ENCODE peak calls at places on chromosomes 3 and 15, in ten cellular contexts. B is naive thymus-derived CD4-positive, alpha-beta T cell; Z is IMR-90; T is astrocyte; E is lower lobe of right lung; P is Panc1; G is left ventricle myocardium inferior; O is heart right ventricle; F is tibial artery; S is neuronal stem cell. R is an unnamed sample. For H3K9me3 and H3K4me1, the result is how much of the 10 kb centered on the place peaks cover.

GRCh38 chr3:61411009-61411662 is 150.2 kb upstream of the PTPRG start:
- DNase-seq in B (no peak), Z (no peak), T (no peak), E (no peak), P (no peak), G (no peak), O (no peak), F (no peak), S (no peak), R (no peak)

GRCh38 chr3:197421021-197421420 is 122.6 kb upstream of the DLG1 start:
- DNase-seq in B (no peak), Z (no peak), T (no peak), E (no peak), P (no peak), G (no peak), O (no peak), F (no peak), S (no peak), R (no peak)

GRCh38 chr3:71397046-71397445 is 186.5 kb downstream of the FOXP1 start:
- DNase-seq in B (no peak), Z (peak), T (no peak), E (no peak), P (peak), G (no peak), O (no peak), F (no peak), S (no peak), R (no peak)

GRCh38 chr3:10474439-10474723 is 31.0 kb downstream of the ATP2B2 start:
- DNase-seq in B (no peak), Z (no peak), T (no peak), E (no peak), P (no peak), G (no peak), O (no peak), F (no peak), S (no peak), R (no peak)

GRCh38 chr15:78082743-78083110 is 5.2 kb upstream of the TBC1D2B start:
- DNase-seq in B (no peak), Z (no peak), T (no peak), E (no peak), P (no peak), G (no peak), O (no peak), F (no peak), S (no peak), R (no peak)

GRCh38 chr15:64836023-64836536 is 5.6 kb upstream of the PLEKHO2 start:
- DNase-seq in B (no peak), Z (no peak), T (no peak), E (no peak), P (no peak), G (no peak), O (no peak), F (no peak), S (no peak), R (no peak)

GRCh38 chr15:66679657-66680108 is 22.4 kb upstream of the SMAD6 start:
- DNase-seq in B (no peak), Z (peak), T (no peak), E (no peak), P (no peak), G (peak), O (peak), F (no peak), S (no peak), R (no peak)

GRCh38 chr3:30043156-30043555 is 563.2 kb upstream of the TGFBR2 start:
- DNase-seq in B (no peak), Z (no peak), T (no peak), E (no peak), P (no peak), G (no peak), O (no peak), F (no peak), S (no peak), R (no peak)

GRCh38 chr3:72411843-72412242 is 436.4 kb downstream of the SHQ1 start:
- DNase-seq in B (no peak), Z (no peak), T (no peak), E (no peak), P (no peak), G (no peak), O (no peak), F (no peak), S (no peak), R (no peak)

GRCh38 chr3:58006661-58007060 is 1.6 kb upstream of the FLNB start:
- DNase-seq in B (no peak), Z (no peak), T (no peak), E (no peak), P (no peak), G (no peak), O (no peak), F (no peak), S (no peak), R (no peak)

GRCh38 chr3:38283810-38284775 is 2.0 kb downstream of the SLC22A14 start:
- DNase-seq in B (no peak), Z (peak), T (peak), E (no peak), P (no peak), G (no peak), O (no peak), F (no peak), S (no peak), R (no peak)

GRCh38 chr3:128745742-128746141 is 19.8 kb downstream of the RAB7A start:
- DNase-seq in B (no peak), Z (no peak), T (no peak), E (no peak), P (no peak), G (no peak), O (no peak), F (no peak), S (no peak), R (no peak)
- H3K9me3 ChIP-seq in B (under half), Z (under half), T (under half), E (under half), P (under half), G (under half), O (under half), F (under half), S (under half), R (under half)

GRCh38 chr3:114958930-114959329 is 188.2 kb downstream of the ZBTB20 start:
- DNase-seq in B (no peak), Z (no peak), T (no peak), E (no peak), P (no peak), G (no peak), O (no peak), F (no peak), S (no peak), R (no peak)
- H3K27ac ChIP-seq in B (no peak), Z (no peak), T (no peak), E (no peak), P (no peak), G (no peak), O (no peak), F (no peak), S (no peak), R (no peak)

GRCh38 chr3:188279696-188280398 is 125.9 kb downstream of the LPP start:
- DNase-seq in B (no peak), Z (peak), T (peak), E (no peak), P (no peak), G (no peak), O (no peak), F (no peak), S (no peak), R (no peak)
- H3K4me1 ChIP-seq in B (under half), Z (under half), T (under half), E (under half), P (under half), G (half or more), O (half or more), F (half or more), S (under half), R (under half)

GRCh38 chr3:8080464-8080863 is 421.2 kb upstream of the LMCD1 start:
- DNase-seq in B (no peak), Z (no peak), T (no peak), E (no peak), P (no peak), G (no peak), O (no peak), F (no peak), S (no peak), R (no peak)

DNA sequence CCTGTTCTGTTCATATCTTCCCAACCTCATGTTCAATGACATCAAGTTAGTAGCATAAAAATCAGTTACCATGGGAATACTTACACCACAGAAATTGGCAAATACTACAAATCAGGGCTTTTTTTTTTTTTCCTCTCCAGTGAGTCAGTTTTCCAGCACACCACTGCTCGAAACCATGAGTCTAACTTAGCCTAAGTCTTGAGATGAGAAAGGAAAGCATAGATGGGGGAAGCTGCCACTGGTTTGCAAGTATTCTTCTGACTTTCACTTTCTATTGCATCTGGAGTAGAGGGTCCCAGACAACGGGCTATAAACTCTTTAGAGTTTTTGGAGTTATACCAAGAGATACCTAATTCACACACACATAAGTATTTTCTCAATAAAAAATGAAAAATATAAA is 416.1 kb upstream of the LMCD1 start:
- DNase-seq in B (no peak), Z (no peak), T (no peak), E (no peak), P (no peak), G (no peak), O (no peak), F (no peak), S (no peak), R (no peak)
- H3K9me3 ChIP-seq in B (under half), Z (under half), T (under half), E (under half), P (under half), G (under half), O (under half), F (under half), S (under half), R (under half)

GRCh38 chr3:191342391-191342790 is 12.1 kb upstream of the UTS2B start:
- DNase-seq in B (no peak), Z (no peak), T (no peak), E (no peak), P (no peak), G (no peak), O (no peak), F (no peak), S (no peak), R (no peak)
- H3K27ac ChIP-seq in B (no peak), Z (no peak), T (no peak), E (no peak), P (peak), G (no peak), O (no peak), F (peak), S (no peak), R (no peak)

DNA sequence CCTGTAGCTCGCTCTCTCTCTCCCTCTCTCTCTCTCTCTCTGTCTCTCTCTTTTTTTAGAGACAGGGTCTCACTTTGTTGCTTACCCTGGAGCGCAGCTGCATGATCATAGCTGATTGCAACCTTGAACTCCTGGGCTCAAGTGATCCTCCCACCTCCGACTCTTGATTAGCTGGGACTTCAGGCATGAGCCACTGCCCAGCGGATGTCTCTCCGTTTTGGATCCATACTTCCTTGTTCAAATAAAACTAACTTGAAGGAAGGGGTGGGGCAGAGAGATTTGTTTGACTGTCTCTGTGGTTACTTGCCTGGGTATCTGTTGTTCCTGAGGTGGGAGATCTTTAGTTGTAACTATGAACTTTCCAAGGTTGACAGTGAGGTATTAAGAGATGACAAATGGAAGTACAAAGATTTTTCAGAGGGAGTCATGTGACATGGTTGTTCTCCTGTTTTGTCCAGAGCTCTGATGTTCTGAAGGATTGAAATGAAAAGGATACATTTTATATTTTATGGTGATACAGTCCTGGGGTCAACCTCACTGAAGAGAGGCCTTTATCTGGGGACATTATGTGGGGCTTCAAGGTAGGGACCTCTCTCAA is 47.0 kb downstream of the STARD9 start:
- DNase-seq in B (no peak), Z (no peak), T (no peak), E (no peak), P (no peak), G (no peak), O (no peak), F (no peak), S (no peak), R (no peak)
- H3K4me1 ChIP-seq in B (under half), Z (under half), T (under half), E (under half), P (under half), G (under half), O (under half), F (under half), S (under half), R (under half)

GRCh38 chr3:32147935-32148334 is 41.5 kb downstream of the GPD1L start:
- DNase-seq in B (no peak), Z (no peak), T (no peak), E (no peak), P (no peak), G (no peak), O (no peak), F (no peak), S (no peak), R (no peak)

GRCh38 chr3:32147509-32147908 is 41.1 kb downstream of the GPD1L start:
- DNase-seq in B (no peak), Z (peak), T (no peak), E (no peak), P (no peak), G (no peak), O (no peak), F (no peak), S (no peak), R (no peak)

GRCh38 chr3:32143849-32144757 is 37.7 kb downstream of the GPD1L start:
- DNase-seq in B (no peak), Z (peak), T (peak), E (no peak), P (peak), G (no peak), O (no peak), F (no peak), S (peak), R (peak)

GRCh38 chr3:32146669-32147315 is 40.4 kb downstream of the GPD1L start:
- DNase-seq in B (no peak), Z (no peak), T (no peak), E (no peak), P (no peak), G (no peak), O (no peak), F (no peak), S (no peak), R (no peak)

DNA sequence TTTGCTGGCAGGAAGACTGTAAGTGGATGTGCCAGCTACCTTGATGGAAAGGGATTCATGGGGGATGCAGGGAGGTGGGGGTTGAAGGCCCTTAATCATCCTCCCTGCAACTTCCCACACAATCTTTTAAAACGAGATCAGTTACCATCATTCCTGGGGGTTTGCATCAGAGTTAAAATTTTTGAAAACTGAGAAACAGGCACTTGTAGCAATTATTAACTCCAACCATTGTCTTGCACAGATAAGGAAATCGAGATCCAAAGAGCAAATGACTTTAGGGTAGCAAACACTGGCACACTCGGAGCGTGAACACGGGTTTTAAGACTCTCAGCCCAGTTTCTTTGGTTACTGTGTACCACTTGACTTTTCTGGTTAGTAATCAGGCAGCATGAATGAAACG is 41.9 kb downstream of the GPD1L start:
- DNase-seq in B (no peak), Z (no peak), T (peak), E (no peak), P (no peak), G (no peak), O (no peak), F (no peak), S (no peak), R (no peak)
- H3K9me3 ChIP-seq in B (under half), Z (under half), T (under half), E (under half), P (under half), G (under half), O (under half), F (under half), S (under half), R (under half)

GRCh38 chr3:32109256-32109655 is 2.8 kb downstream of the GPD1L start:
- DNase-seq in B (no peak), Z (peak), T (peak), E (peak), P (no peak), G (peak), O (peak), F (peak), S (no peak), R (no peak)
- H3K27ac ChIP-seq in B (no peak), Z (no peak), T (no peak), E (peak), P (no peak), G (peak), O (peak), F (peak), S (no peak), R (peak)

GRCh38 chr15:58342508-58342907 is 89.3 kb upstream of the LIPC start:
- DNase-seq in B (no peak), Z (no peak), T (no peak), E (no peak), P (no peak), G (no peak), O (no peak), F (no peak), S (no peak), R (no peak)

GRCh38 chr15:58352026-58352929 is 79.5 kb upstream of the LIPC start:
- DNase-seq in B (no peak), Z (no peak), T (no peak), E (no peak), P (no peak), G (no peak), O (no peak), F (no peak), S (no peak), R (no peak)

GRCh38 chr15:58348095-58348812 is 83.5 kb upstream of the LIPC start:
- DNase-seq in B (no peak), Z (no peak), T (no peak), E (no peak), P (no peak), G (no peak), O (no peak), F (no peak), S (no peak), R (no peak)

GRCh38 chr15:58344164-58345070 is 87.4 kb upstream of the LIPC start:
- DNase-seq in B (no peak), Z (peak), T (no peak), E (no peak), P (no peak), G (no peak), O (no peak), F (no peak), S (no peak), R (no peak)

DNA sequence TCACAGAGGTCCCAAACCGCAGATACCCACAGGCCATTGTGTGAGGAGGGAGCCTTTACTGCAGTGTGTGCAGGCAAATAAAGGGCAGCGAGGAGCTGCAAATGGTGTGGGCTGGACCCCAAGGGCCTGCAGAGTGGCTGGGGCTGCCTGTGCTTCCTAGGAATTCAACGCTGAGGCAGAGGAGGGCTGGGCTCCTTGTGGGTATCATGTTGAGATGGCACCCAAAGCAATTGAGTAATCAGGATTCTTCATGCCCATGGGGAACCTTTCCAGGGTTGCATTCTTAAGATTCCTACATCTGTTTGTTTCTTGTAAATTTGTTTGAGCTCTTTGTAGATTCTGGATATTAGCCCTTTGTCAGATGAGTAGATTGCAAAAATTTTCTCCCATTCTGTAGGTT is 85.4 kb upstream of the LIPC start:
- DNase-seq in B (no peak), Z (no peak), T (peak), E (peak), P (no peak), G (no peak), O (no peak), F (no peak), S (no peak), R (no peak)
- H3K4me1 ChIP-seq in B (under half), Z (under half), T (under half), E (under half), P (under half), G (under half), O (under half), F (under half), S (under half), R (under half)

DNA sequence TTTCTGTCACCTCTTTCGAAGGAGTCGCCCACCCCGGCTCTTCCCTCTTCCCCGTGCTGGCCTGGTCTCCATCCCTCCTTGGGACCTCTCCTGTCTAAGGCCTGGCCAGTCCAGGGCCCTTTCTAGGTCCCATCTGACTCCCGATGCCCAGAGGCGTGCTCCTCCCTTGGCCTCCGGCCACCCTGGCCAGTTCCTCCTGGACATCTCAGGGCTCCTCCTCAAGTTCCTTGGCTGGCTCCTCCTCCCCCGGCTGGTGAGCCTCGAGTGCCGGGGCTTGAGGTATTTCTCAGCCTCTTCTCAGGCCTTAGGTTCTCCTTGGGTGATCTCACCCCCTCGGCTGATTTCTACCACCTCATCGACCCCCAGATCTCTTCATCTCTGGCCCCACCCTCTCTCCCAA is 94.5 kb upstream of the SLC6A6 start:
- DNase-seq in B (no peak), Z (no peak), T (no peak), E (no peak), P (no peak), G (no peak), O (no peak), F (no peak), S (no peak), R (no peak)
- H3K9me3 ChIP-seq in B (under half), Z (under half), T (under half), E (under half), P (under half), G (under half), O (under half), F (under half), S (under half), R (under half)